ENCODE peak calls at places on chromosomes 6 and 20, in nine cellular contexts. C, X, E, M, W, Y, B, O and N are unnamed samples.

GRCh38 chr6:110101885-110102284 is 77.6 kb downstream of the WASF1 start:
- DNase-seq in C (no peak), W (no peak), M (peak; percentile 63), B (peak; percentile 73), E (peak; percentile 56), O (no peak), X (no peak), Y (no peak), N (no peak)

GRCh38 chr6:31548423-31548873 is 1.0 kb downstream of the NFKBIL1 start:
- DNase-seq in B (no peak), O (no peak), C (no peak), X (no peak), E (no peak), W (no peak), Y (no peak), M (no peak), N (no peak)

GRCh38 chr6:168029459-168030217 is 32.2 kb downstream of the KIF25 start:
- DNase-seq in O (no peak), E (no peak), Y (no peak), M (no peak), C (no peak), W (no peak), B (peak; percentile 32), X (peak; percentile 77), N (no peak)

GRCh38 chr6:68760941-68761676 is 126.0 kb downstream of the ADGRB3 start:
- DNase-seq in E (no peak), B (no peak), X (no peak), Y (no peak), O (no peak), W (no peak), M (no peak), C (no peak), N (no peak)

GRCh38 chr20:63627129-63627699 is 313 bp upstream of the GMEB2 start:
- DNase-seq in X (peak; percentile 99), O (peak; percentile 97), Y (peak; percentile 89), W (peak; percentile 90), C (peak; percentile 98), E (peak; percentile 98), B (peak; percentile 98), M (peak; percentile 95), N (peak; percentile 95)

GRCh38 chr20:23161968-23162696 is 76.0 kb upstream of the CD93 start:
- DNase-seq in Y (peak; percentile 78), B (peak; percentile 90), O (peak; percentile 83), E (peak; percentile 78), C (peak; percentile 52), W (peak; percentile 60), X (peak; percentile 96), M (no peak), N (peak; percentile 72)

GRCh38 chr6:63553208-63553607 is 19.1 kb upstream of the LOC128125822 start:
- DNase-seq in E (peak; percentile 79), C (no peak), O (no peak), X (no peak), Y (no peak), M (peak; percentile 35), B (no peak), W (no peak), N (no peak)

GRCh38 chr6:11714116-11714797 is 64.3 kb downstream of the ADTRP start:
- DNase-seq in W (no peak), M (peak; percentile 17), Y (no peak), O (no peak), C (no peak), E (peak; percentile 79), X (no peak), B (no peak), N (no peak)

GRCh38 chr20:973785-974194 is 28.3 kb downstream of the RSPO4 start:
- DNase-seq in B (no peak), C (peak; percentile 56), O (no peak), Y (no peak), W (peak; percentile 35), M (peak; percentile 70), E (peak; percentile 63), X (no peak), N (peak; percentile 1)

GRCh38 chr6:131683479-131683878 is 17.7 kb downstream of the OR2A4 start:
- DNase-seq in B (no peak), O (no peak), M (no peak), C (no peak), W (no peak), X (no peak), E (peak; percentile 71), Y (no peak), N (no peak)

GRCh38 chr20:33280775-33281174 is 2.2 kb upstream of the BPIFB1 start:
- DNase-seq in E (no peak), C (no peak), B (no peak), W (no peak), M (no peak), X (no peak), Y (no peak), O (no peak), N (no peak)

DNA sequence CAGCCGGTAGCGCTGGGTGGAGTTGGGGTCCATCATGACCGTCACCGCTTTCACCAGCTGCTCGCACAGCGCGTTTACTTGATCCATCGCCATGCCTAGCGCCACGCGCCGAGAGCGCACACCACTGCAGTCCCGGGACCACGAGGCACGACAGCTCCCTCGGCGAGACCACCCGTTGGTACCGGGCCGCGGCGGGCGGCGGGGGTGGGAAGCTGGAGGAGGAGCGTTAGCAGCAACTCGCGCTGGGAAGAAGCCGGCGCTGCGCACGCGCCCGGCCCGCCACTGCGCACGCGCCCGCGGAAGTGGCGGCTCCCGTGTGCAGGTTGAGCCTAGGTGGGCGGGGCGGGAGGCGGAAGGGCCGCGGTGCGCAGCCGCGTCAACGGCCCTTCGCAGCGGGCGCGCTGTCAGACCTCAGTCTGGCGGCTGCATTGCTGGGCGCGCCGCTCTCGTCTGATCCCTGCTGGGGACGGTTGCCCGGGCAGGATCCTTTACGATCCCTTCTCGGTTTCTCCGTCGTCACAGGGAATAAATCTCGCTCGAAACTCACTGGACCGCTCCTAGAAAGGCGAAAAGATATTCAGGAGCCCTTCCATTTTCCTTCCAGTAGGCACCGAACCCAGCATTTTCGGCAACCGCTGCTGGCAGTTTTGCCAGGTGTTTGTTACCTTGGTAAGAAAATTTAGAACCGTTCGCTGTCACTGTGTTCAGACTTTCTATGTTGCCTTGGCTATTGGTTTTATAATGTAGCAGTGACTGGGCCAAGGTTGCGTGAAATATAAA is at the start of the genes POLH and XPO5:
- DNase-seq in X (peak; percentile 97), C (peak; percentile 98), O (peak; percentile 96), Y (peak; percentile 89), B (peak; percentile 98), W (peak; percentile 87), E (peak; percentile 96), M (peak; percentile 95), N (peak; percentile 92)
- TF ChIP-seq CTCF in X (no peak), C (no peak), O (no peak), Y (no peak), B (peak; percentile 25), W (peak; percentile 23), E (no peak), M (peak; percentile 28), N (peak; percentile 8)

DNA sequence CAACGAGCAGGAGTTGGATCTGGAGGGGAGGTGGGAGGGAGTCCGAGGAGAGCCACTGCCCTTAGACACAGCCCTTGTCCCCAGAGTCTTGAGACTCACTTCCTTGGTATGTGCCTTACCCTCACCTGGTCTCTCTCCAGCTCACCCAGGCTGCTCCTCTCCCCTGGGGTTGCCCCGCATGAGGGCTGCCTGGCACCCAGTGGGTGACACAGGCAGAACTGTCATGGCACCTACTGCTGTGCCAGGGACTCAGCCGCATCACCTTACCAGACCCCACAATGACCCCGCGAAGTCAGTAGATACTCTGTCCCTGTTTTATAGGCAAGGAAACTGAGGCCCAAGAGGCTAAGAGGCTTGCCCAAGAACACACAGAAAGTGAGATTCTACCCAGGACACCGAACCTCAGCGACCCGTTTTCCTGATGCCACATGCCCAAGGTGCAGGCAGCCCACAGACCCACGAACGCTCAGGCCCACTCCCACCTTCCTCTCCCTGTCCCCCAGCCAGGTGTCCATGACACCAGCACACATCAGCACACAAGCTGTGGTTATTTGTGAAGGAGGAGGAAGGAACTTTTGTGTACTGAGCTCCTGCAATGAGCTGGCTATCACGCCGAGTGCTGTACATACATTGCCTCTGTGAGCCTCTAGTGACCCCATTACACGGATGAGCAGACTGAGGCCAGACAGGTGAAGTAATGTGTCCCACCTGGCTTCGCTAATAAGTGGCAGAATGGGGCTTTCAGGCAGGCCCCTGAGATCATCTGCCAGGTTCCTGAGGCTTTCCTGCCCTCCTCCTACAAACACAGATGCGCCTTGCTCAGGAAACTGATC is 168.1 kb downstream of the GRM4 start:
- DNase-seq in O (peak; percentile 30), M (no peak), E (no peak), C (no peak), X (peak; percentile 56), W (no peak), B (peak; percentile 48), Y (no peak), N (no peak)
- H3K4me3 ChIP-seq in O (no peak overlapping the region), M (no peak overlapping the region), E (no peak overlapping the region), C (no peak overlapping the region), X (no peak overlapping the region), W (no peak overlapping the region), B (no peak overlapping the region), Y (no peak overlapping the region), N (no peak overlapping the region)

GRCh38 chr6:6679633-6680032 is 91.1 kb downstream of the LY86 start:
- DNase-seq in W (no peak), B (no peak), C (no peak), Y (no peak), M (no peak), X (peak; percentile 64), E (no peak), O (no peak), N (no peak)

GRCh38 chr6:6676910-6677441 is 88.5 kb downstream of the LY86 start:
- DNase-seq in B (peak; percentile 84), O (peak; percentile 88), Y (peak; percentile 50), E (peak; percentile 85), X (peak; percentile 97), W (peak; percentile 87), C (peak; percentile 87), M (peak; percentile 71), N (peak; percentile 69)

GRCh38 chr6:6678185-6678671 is 89.7 kb downstream of the LY86 start:
- DNase-seq in W (peak; percentile 37), Y (peak; percentile 47), E (no peak), M (no peak), B (no peak), C (peak; percentile 37), O (peak; percentile 69), X (peak; percentile 76), N (peak; percentile 42)

GRCh38 chr6:6678811-6679210 is 90.3 kb downstream of the LY86 start:
- DNase-seq in C (no peak), O (peak; percentile 60), E (no peak), Y (no peak), B (no peak), M (no peak), X (peak; percentile 84), W (no peak), N (no peak)

GRCh38 chr6:6674872-6675271 is 86.4 kb downstream of the LY86 start:
- DNase-seq in B (no peak), X (no peak), C (no peak), Y (no peak), E (no peak), O (no peak), M (no peak), W (no peak), N (no peak)
- TF ChIP-seq CTCF in B (no peak), X (no peak), C (peak; percentile 25), Y (no peak), E (peak; percentile 19), O (no peak), M (peak; percentile 15), W (peak; percentile 39), N (peak; percentile 47)

DNA sequence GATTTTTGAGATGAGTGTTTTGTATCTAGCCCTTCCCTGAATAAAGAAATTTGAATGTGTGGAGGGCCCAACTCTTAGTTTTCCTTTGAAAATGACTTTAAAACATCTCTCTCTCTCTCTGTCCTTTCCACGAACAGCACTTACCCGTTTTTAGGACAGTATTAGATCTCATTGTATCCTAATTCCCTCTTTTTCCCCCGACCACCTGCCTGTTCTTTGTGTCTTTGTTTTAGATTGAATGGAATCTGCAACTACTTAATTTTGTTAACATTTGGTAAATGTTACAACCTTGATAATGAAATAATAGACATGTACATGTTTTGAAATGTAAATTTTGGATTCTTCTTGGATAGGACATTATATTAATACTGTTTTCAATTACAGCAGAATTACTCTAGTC is 3.1 kb downstream of the DSP start:
- DNase-seq in W (no peak), M (no peak), Y (no peak), E (no peak), X (no peak), O (no peak), B (no peak), C (no peak), N (no peak)
- H3K4me3 ChIP-seq in W (no peak overlapping the region), M (no peak overlapping the region), Y (no peak overlapping the region), E (no peak overlapping the region), X (no peak overlapping the region), O (no peak overlapping the region), B (no peak overlapping the region), C (no peak overlapping the region), N (no peak overlapping the region)